ENCODE peak calls at places on chromosomes 13 and 19, in nine cellular contexts. Z, K, S, H, J, N, L, O and B are unnamed samples.

GRCh38 chr19:51246153-51246552 is 4.7 kb upstream of the SIGLECL1 start:
- DNase-seq in Z (no peak), K (no peak), L (no peak), O (no peak), S (no peak), H (no peak), J (no peak), N (no peak), B (no peak)

GRCh38 chr19:5789886-5790572 is 934 bp downstream of the DUS3L start:
- DNase-seq in S (no peak), O (no peak), Z (no peak), H (no peak), K (no peak), L (no peak), J (no peak), N (no peak), B (no peak)

GRCh38 chr13:34207334-34207733 is 389.4 kb downstream of the RFC3 start:
- DNase-seq in O (no peak), J (no peak), K (peak), N (no peak), H (no peak), L (no peak), S (no peak), Z (no peak), B (no peak)

GRCh38 chr19:48501446-48501960 is 10.1 kb downstream of the LMTK3 start:
- DNase-seq in H (peak), K (no peak), O (no peak), N (peak), L (peak), Z (no peak), J (no peak), S (peak), B (peak)

GRCh38 chr13:31965361-31966066 is 66.1 kb upstream of the FRY start:
- DNase-seq in J (no peak), S (no peak), K (peak), N (no peak), H (no peak), Z (peak), L (no peak), O (no peak), B (no peak)

GRCh38 chr19:38656171-38656981 is 8.9 kb downstream of the ACTN4 start:
- DNase-seq in Z (no peak), N (peak), K (no peak), O (no peak), L (peak), J (no peak), S (no peak), H (no peak), B (no peak)

GRCh38 chr13:20776751-20777150 is 3.0 kb upstream of the EEF1AKMT1 start:
- DNase-seq in Z (no peak), S (no peak), O (no peak), J (peak), K (no peak), N (no peak), L (no peak), H (peak), B (no peak)

GRCh38 chr19:6667114-6667627 is 2.8 kb downstream of the TNFSF14 start:
- DNase-seq in Z (no peak), N (no peak), L (no peak), O (no peak), H (no peak), S (no peak), J (no peak), K (no peak), B (no peak)

GRCh38 chr13:94121686-94122085 is 357.8 kb downstream of the DCT start:
- DNase-seq in Z (no peak), K (peak), O (no peak), N (no peak), L (no peak), S (no peak), J (no peak), H (no peak), B (no peak)

GRCh38 chr19:50252887-50253268 is 49.5 kb downstream of the MYH14 start:
- DNase-seq in H (no peak), Z (no peak), L (no peak), J (no peak), K (no peak), N (no peak), O (no peak), S (no peak), B (no peak)

GRCh38 chr13:28606466-28606865 is 52.5 kb upstream of the POMP start:
- DNase-seq in H (no peak), N (no peak), Z (no peak), L (no peak), S (no peak), J (no peak), O (no peak), K (no peak), B (no peak)

GRCh38 chr13:31029129-31029528 is 96.7 kb downstream of the TEX26 start:
- DNase-seq in L (no peak), H (peak), S (no peak), Z (no peak), O (no peak), K (no peak), J (no peak), N (no peak), B (no peak)

GRCh38 chr13:28423010-28423409 is 71.9 kb downstream of the FLT1 start:
- DNase-seq in S (no peak), J (no peak), O (no peak), Z (peak), K (no peak), L (peak), N (no peak), H (no peak), B (no peak)

GRCh38 chr13:23695711-23696512 is 125.7 kb downstream of the TNFRSF19 start:
- DNase-seq in S (no peak), J (peak), K (no peak), O (no peak), L (peak), H (peak), N (peak), Z (peak), B (no peak)

GRCh38 chr19:4817467-4818277 is 13.8 kb downstream of the TICAM1 start:
- DNase-seq in Z (no peak), J (no peak), S (no peak), O (no peak), H (peak), L (no peak), K (no peak), N (no peak), B (no peak)

GRCh38 chr19:18519962-18520847 is 1.7 kb downstream of the ELL start:
- DNase-seq in K (peak), J (peak), H (peak), Z (peak), L (peak), O (peak), S (peak), N (peak), B (peak)

GRCh38 chr19:1074512-1075283 is 7.7 kb downstream of the ARHGAP45 start:
- DNase-seq in L (peak), H (no peak), J (no peak), N (peak), S (peak), Z (peak), K (peak), O (peak), B (peak)